ENCODE peak calls at places on chromosomes 12 and 14, in nine cellular contexts. E is MM.1S, P is HCT116, Q is neuronal stem cell, T is endothelial cell of umbilical vein, R is mammary epithelial cell, B is astrocyte, O is fibroblast of lung, H is GM23248. S is an unnamed sample.

GRCh38 chr14:22039938-22040780 is 366.5 kb upstream of the OR4E1 start:
- DNase-seq in E (peak), P (peak), Q (no peak), T (peak), R (peak), B (no peak), O (no peak), H (peak), S (peak)

GRCh38 chr12:78194448-78194847 is 363.8 kb downstream of the NAV3 start:
- DNase-seq in E (no peak), P (no peak), Q (no peak), T (peak), R (peak), B (peak), O (peak), H (peak), S (no peak)

GRCh38 chr12:111437816-111438454 is 32.2 kb downstream of the SH2B3 start:
- DNase-seq in E (no peak), P (no peak), Q (no peak), T (peak), R (peak), B (peak), O (peak), H (peak), S (no peak)

GRCh38 chr14:60254176-60254575 is 5.2 kb downstream of the PPM1A start:
- DNase-seq in E (no peak), P (no peak), Q (no peak), T (no peak), R (no peak), B (no peak), O (no peak), H (no peak), S (no peak)

GRCh38 chr12:66960704-66961690 is 282.1 kb upstream of the GRIP1 start:
- DNase-seq in E (no peak), P (no peak), Q (no peak), T (no peak), R (peak), B (no peak), O (peak), H (peak), S (no peak)

GRCh38 chr12:107398101-107398500 is 287.5 kb upstream of the PWP1 start:
- DNase-seq in E (no peak), P (no peak), Q (no peak), T (no peak), R (no peak), B (peak), O (peak), H (no peak), S (no peak)

GRCh38 chr12:11023387-11023786 is 967 bp upstream of the TAS2R19 start:
- DNase-seq in E (no peak), P (no peak), Q (no peak), T (no peak), R (no peak), B (no peak), O (no peak), H (no peak), S (no peak)

GRCh38 chr14:90111895-90112534 is 50.2 kb downstream of the KCNK13 start:
- DNase-seq in E (no peak), P (peak), Q (no peak), T (no peak), R (peak), B (peak), O (peak), H (peak), S (no peak)

GRCh38 chr12:71655907-71656306 is 7.7 kb downstream of the ZFC3H1 start:
- DNase-seq in E (no peak), P (no peak), Q (no peak), T (no peak), R (no peak), B (no peak), O (no peak), H (no peak), S (no peak)
- H3K9ac ChIP-seq in E (no peak), P (no peak), Q (no peak), T (no peak), R (no peak), B (no peak), O (no peak), H (no peak), S (no peak)

DNA sequence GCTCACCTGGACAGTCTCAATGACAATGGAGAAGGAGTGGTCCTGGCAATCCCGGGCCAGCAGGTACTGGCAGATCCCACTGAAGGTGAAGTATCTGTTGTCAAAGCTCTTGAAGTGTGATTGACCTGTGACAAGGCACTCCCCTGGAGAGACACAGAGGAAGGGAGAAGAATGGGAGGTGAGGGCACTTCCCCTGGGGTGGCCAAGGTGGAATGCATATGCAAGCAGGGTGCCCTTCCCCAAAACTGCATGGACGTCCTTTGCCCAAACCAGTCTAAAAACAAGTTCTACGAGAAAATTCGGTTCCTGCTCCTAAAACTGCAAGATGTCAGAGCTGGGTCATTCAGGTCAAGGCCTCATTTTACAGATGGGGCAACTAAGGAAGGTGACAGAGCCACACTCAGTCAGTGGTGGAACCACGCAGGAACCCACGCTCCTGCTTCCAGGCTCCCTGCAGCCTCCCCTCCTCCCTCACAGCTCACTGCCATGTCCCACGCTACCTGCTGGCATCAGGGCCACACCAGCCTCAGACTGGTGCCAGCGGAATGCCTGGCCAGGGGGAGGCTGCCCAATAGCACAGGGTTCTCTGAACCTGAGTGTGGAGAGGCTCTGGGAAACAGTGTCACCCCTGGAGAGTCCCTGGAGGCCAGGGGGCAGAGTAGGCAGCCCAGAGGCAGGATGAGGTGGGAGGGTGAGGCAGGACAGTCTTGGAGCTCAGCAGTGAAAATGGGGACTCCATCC is 59.2 kb downstream of the VWF start:
- DNase-seq in E (no peak), P (no peak), Q (no peak), T (no peak), R (no peak), B (no peak), O (no peak), H (no peak), S (no peak)
- H2AFZ ChIP-seq in E (no peak), P (no peak), Q (no peak), T (no peak), R (no peak), B (no peak), O (no peak), H (no peak), S (no peak)

DNA sequence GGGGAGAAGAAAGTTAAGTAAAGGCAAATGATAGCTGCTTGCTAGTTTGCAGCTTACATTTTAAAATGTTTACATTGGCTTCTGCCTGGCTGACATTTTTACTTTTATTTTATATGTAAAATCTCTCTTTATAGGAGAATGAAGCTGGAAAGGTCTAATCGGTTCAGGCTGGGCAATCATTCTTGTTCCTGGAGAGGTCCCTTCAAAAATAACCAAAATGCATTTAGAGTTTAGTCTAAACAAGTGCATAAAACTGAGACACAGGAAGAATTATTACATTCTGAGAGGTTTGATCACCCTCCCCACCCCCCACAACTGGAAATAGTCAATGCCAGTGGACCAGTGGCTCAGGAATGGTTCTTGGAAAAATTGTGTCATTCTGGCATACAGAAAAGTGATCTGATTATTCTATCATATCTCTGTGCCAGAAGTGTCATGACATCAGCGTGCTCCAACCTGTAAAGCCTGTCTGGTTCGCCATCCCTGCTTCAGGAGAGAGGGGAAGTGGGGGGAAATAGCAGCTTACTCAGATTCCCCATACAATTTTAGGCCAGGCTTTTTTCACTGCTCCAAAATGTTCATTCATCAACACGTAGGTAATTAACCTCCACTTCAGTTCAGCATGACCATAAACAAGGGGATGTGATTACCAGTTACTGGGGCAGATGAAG is 4.2 kb downstream of the PRICKLE1 start:
- DNase-seq in E (no peak), P (no peak), Q (no peak), T (peak), R (peak), B (no peak), O (peak), H (peak), S (no peak)
- H3K9ac ChIP-seq in E (no peak), P (no peak), Q (no peak), T (peak), R (no peak), B (no peak), O (no peak), H (no peak), S (no peak)

DNA sequence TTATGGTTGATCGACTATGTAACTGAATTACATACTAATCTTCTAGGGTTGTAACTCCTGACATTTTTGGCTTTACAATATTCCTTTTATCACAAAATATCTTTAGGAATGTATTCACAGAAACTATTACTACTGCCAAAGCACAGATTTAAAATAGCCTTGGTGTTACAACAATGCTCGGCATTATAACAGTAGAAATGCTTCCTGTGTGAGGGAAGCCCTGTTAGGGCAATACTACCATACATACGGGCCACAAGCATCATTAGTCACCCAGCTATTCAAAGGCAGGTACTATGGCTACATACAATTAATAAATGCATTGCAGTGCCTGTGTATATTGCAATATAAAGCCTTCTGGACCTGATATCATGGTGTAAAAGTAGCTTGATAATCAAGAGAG is 517.8 kb downstream of the C12orf50 start:
- DNase-seq in E (no peak), P (no peak), Q (no peak), T (no peak), R (peak), B (peak), O (peak), H (no peak), S (no peak)
- H2AFZ ChIP-seq in E (no peak), P (peak), Q (no peak), T (no peak), R (peak), B (no peak), O (no peak), H (no peak), S (peak)

GRCh38 chr14:94008234-94008633 is 11.1 kb downstream of the CCDC197 start:
- DNase-seq in E (no peak), P (no peak), Q (no peak), T (no peak), R (no peak), B (no peak), O (no peak), H (no peak), S (no peak)
- H3K9ac ChIP-seq in E (no peak), P (no peak), Q (no peak), T (no peak), R (no peak), B (no peak), O (no peak), H (no peak), S (no peak)

GRCh38 chr14:94903338-94903737 is 133.4 kb upstream of the GSC start:
- DNase-seq in E (no peak), P (no peak), Q (no peak), T (no peak), R (no peak), B (no peak), O (no peak), H (no peak), S (no peak)

GRCh38 chr14:94907626-94908261 is 137.8 kb upstream of the GSC start:
- DNase-seq in E (no peak), P (no peak), Q (no peak), T (no peak), R (no peak), B (no peak), O (no peak), H (no peak), S (no peak)

GRCh38 chr14:94904636-94905035 is 134.7 kb upstream of the GSC start:
- DNase-seq in E (no peak), P (no peak), Q (peak), T (no peak), R (no peak), B (peak), O (peak), H (peak), S (no peak)

GRCh38 chr14:94906577-94906976 is 136.7 kb upstream of the GSC start:
- DNase-seq in E (no peak), P (no peak), Q (no peak), T (no peak), R (no peak), B (no peak), O (no peak), H (no peak), S (no peak)

DNA sequence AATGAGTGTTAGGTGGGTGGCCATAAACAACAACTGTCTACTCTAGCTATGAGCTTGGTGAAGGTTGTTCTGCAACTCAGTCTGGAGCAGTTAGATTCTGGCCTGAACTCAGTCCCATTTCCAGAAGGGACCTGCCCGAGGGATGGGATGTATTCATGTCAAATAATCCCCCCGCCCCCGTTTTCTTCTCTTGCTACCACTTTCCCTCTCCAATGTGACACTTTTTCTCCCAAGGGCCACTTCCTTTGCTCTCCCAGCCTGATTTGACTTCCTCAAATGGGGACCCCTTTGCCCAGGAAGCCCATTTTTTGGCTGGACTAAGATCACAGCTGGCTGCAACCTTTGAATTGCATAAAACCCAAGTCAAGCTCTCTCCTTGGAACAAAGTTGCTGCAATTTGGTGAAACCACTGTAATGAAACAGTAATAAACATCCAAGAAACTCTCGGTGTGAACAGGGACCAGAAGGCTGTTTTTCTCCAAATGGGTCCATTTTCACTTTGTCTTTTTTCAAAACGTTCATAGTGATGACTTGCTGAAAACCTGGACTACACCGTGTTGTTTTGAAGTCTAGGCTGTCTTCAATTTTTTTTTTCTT is 137.2 kb upstream of the GSC start:
- DNase-seq in E (no peak), P (no peak), Q (no peak), T (no peak), R (no peak), B (no peak), O (no peak), H (no peak), S (no peak)
- H2AFZ ChIP-seq in E (no peak), P (no peak), Q (no peak), T (no peak), R (no peak), B (no peak), O (no peak), H (no peak), S (no peak)